ENCODE peak calls at places on chromosomes 7 and 10, in five cellular contexts. One of them, this sample, is unnamed.
A peak's percentile ranks its signal among the peaks of the same experiment; 100 is the strongest.

GRCh38 chr10:16989826-16990293 is 139.8 kb downstream of the CUBN start:
- DNase-seq in SIG-M5: no peak
- DNase-seq in iris pigment epithelial cell: peak; percentile 57
- DNase-seq in endothelial cell: no peak
- DNase-seq in adrenal gland: no peak
- DNase-seq in this sample: no peak

GRCh38 chr10:31929260-31929985 is 792 bp upstream of the ARHGAP12 start:
- DNase-seq in SIG-M5: no peak
- DNase-seq in iris pigment epithelial cell: no peak
- DNase-seq in endothelial cell: peak; percentile 36
- DNase-seq in adrenal gland: peak; percentile 64
- DNase-seq in this sample: no peak

GRCh38 chr7:23017303-23017702 is 3.4 kb upstream of the HYCC1 start:
- DNase-seq in SIG-M5: no peak
- DNase-seq in iris pigment epithelial cell: no peak
- DNase-seq in endothelial cell: no peak
- DNase-seq in adrenal gland: no peak
- DNase-seq in this sample: no peak

GRCh38 chr7:48083114-48083830 is 5.8 kb upstream of the UPP1 start:
- DNase-seq in SIG-M5: no peak
- DNase-seq in iris pigment epithelial cell: peak; percentile 42
- DNase-seq in endothelial cell: no peak
- DNase-seq in adrenal gland: no peak
- DNase-seq in this sample: no peak

GRCh38 chr7:26060713-26061339 is 91.2 kb upstream of the NFE2L3 start:
- DNase-seq in SIG-M5: no peak
- DNase-seq in iris pigment epithelial cell: no peak
- DNase-seq in endothelial cell: no peak
- DNase-seq in adrenal gland: no peak
- DNase-seq in this sample: no peak

GRCh38 chr10:94069884-94070283 is 76.2 kb downstream of the PLCE1 start:
- DNase-seq in SIG-M5: no peak
- DNase-seq in iris pigment epithelial cell: no peak
- DNase-seq in endothelial cell: no peak
- DNase-seq in adrenal gland: peak; percentile 10
- DNase-seq in this sample: no peak

GRCh38 chr7:111198255-111198654 is 107.3 kb downstream of the LRRN3 start:
- DNase-seq in SIG-M5: no peak
- DNase-seq in iris pigment epithelial cell: peak; percentile 100
- DNase-seq in endothelial cell: no peak
- DNase-seq in adrenal gland: no peak
- DNase-seq in this sample: no peak

GRCh38 chr7:105587899-105588690 is 6.8 kb upstream of the EFCAB10 start:
- DNase-seq in SIG-M5: no peak
- DNase-seq in iris pigment epithelial cell: no peak
- DNase-seq in endothelial cell: no peak
- DNase-seq in adrenal gland: no peak
- DNase-seq in this sample: no peak

GRCh38 chr7:158827411-158828342 is 1.6 kb downstream of the ESYT2 start:
- DNase-seq in SIG-M5: peak; percentile 28
- DNase-seq in iris pigment epithelial cell: peak; percentile 52
- DNase-seq in endothelial cell: no peak
- DNase-seq in adrenal gland: no peak
- DNase-seq in this sample: peak; percentile 44

GRCh38 chr10:10803273-10803672 is 214.4 kb upstream of the CELF2 start:
- DNase-seq in SIG-M5: no peak
- DNase-seq in iris pigment epithelial cell: no peak
- DNase-seq in endothelial cell: no peak
- DNase-seq in adrenal gland: no peak
- DNase-seq in this sample: no peak

GRCh38 chr10:51907342-51907741 is 207.9 kb upstream of the CSTF2T start:
- DNase-seq in SIG-M5: no peak
- DNase-seq in iris pigment epithelial cell: no peak
- DNase-seq in endothelial cell: no peak
- DNase-seq in adrenal gland: no peak
- DNase-seq in this sample: no peak

GRCh38 chr7:103025341-103025740 is 49.3 kb downstream of the FBXL13 start:
- DNase-seq in SIG-M5: peak; percentile 24
- DNase-seq in iris pigment epithelial cell: no peak
- DNase-seq in endothelial cell: no peak
- DNase-seq in adrenal gland: no peak
- DNase-seq in this sample: no peak

GRCh38 chr7:27113991-27114866 is 11.7 kb upstream of the HOXA2 start:
- DNase-seq in SIG-M5: no peak
- DNase-seq in iris pigment epithelial cell: no peak
- DNase-seq in endothelial cell: no peak
- DNase-seq in adrenal gland: peak; percentile 68
- DNase-seq in this sample: no peak

GRCh38 chr7:98281757-98282652 is 519 bp downstream of the BRI3 start:
- DNase-seq in SIG-M5: no peak
- DNase-seq in iris pigment epithelial cell: no peak
- DNase-seq in endothelial cell: peak; percentile 31
- DNase-seq in adrenal gland: peak; percentile 72
- DNase-seq in this sample: no peak

GRCh38 chr10:97888641-97889262 is 39.1 kb downstream of the GOLGA7B start:
- DNase-seq in SIG-M5: no peak
- DNase-seq in iris pigment epithelial cell: peak; percentile 25
- DNase-seq in endothelial cell: no peak
- DNase-seq in adrenal gland: peak; percentile 22
- DNase-seq in this sample: no peak

GRCh38 chr7:14377646-14378266 is 388.3 kb upstream of the ETV1 start:
- DNase-seq in SIG-M5: no peak
- DNase-seq in iris pigment epithelial cell: peak; percentile 41
- DNase-seq in endothelial cell: no peak
- DNase-seq in adrenal gland: no peak
- DNase-seq in this sample: no peak

GRCh38 chr10:76632158-76633051 is 1005.2 kb downstream of the KCNMA1 start:
- DNase-seq in SIG-M5: no peak
- DNase-seq in iris pigment epithelial cell: no peak
- DNase-seq in endothelial cell: peak; percentile 9
- DNase-seq in adrenal gland: no peak
- DNase-seq in this sample: peak; percentile 2

GRCh38 chr10:73339436-73339835 is 19.2 kb downstream of the CFAP70 start:
- DNase-seq in SIG-M5: no peak
- DNase-seq in iris pigment epithelial cell: no peak
- DNase-seq in endothelial cell: no peak
- DNase-seq in adrenal gland: no peak
- DNase-seq in this sample: no peak

GRCh38 chr10:78412605-78413004 is 378.9 kb downstream of the RPS24 start:
- DNase-seq in SIG-M5: no peak
- DNase-seq in iris pigment epithelial cell: no peak
- DNase-seq in endothelial cell: no peak
- DNase-seq in adrenal gland: no peak
- DNase-seq in this sample: no peak

GRCh38 chr10:97796651-97797050 is 24.9 kb upstream of the SFRP5 start:
- DNase-seq in SIG-M5: no peak
- DNase-seq in iris pigment epithelial cell: no peak
- DNase-seq in endothelial cell: no peak
- DNase-seq in adrenal gland: no peak
- DNase-seq in this sample: peak; percentile 41

GRCh38 chr7:134513169-134513752 is 14.1 kb upstream of the AKR1B10 start:
- DNase-seq in SIG-M5: no peak
- DNase-seq in iris pigment epithelial cell: peak; percentile 54
- DNase-seq in endothelial cell: peak; percentile 58
- DNase-seq in adrenal gland: peak; percentile 54
- DNase-seq in this sample: no peak

GRCh38 chr7:25167262-25167843 is 42.3 kb upstream of the CYCS start:
- DNase-seq in SIG-M5: no peak
- DNase-seq in iris pigment epithelial cell: no peak
- DNase-seq in endothelial cell: no peak
- DNase-seq in adrenal gland: no peak
- DNase-seq in this sample: no peak

GRCh38 chr10:102629661-102630614 is 14.3 kb upstream of the TRIM8 start:
- DNase-seq in SIG-M5: no peak
- DNase-seq in iris pigment epithelial cell: peak; percentile 93
- DNase-seq in endothelial cell: peak; percentile 49
- DNase-seq in adrenal gland: no peak
- DNase-seq in this sample: no peak

GRCh38 chr7:128954830-128955797 is 17.4 kb downstream of the IRF5 start:
- DNase-seq in SIG-M5: no peak
- DNase-seq in iris pigment epithelial cell: peak; percentile 63
- DNase-seq in endothelial cell: no peak
- DNase-seq in adrenal gland: peak; percentile 63
- DNase-seq in this sample: no peak

GRCh38 chr7:70684173-70684572 is 447.8 kb upstream of the GALNT17 start:
- DNase-seq in SIG-M5: no peak
- DNase-seq in iris pigment epithelial cell: no peak
- DNase-seq in endothelial cell: no peak
- DNase-seq in adrenal gland: no peak
- DNase-seq in this sample: no peak

GRCh38 chr10:24957624-24958435 is 5.4 kb upstream of the PRTFDC1 start:
- DNase-seq in SIG-M5: no peak
- DNase-seq in iris pigment epithelial cell: peak; percentile 91
- DNase-seq in endothelial cell: no peak
- DNase-seq in adrenal gland: no peak
- DNase-seq in this sample: no peak

GRCh38 chr10:14560794-14561765 is 213.6 kb downstream of the FAM107B start:
- DNase-seq in SIG-M5: no peak
- DNase-seq in iris pigment epithelial cell: no peak
- DNase-seq in endothelial cell: no peak
- DNase-seq in adrenal gland: no peak
- DNase-seq in this sample: peak; percentile 51

GRCh38 chr10:122861724-122862161 is 16.1 kb upstream of the CUZD1 start:
- DNase-seq in SIG-M5: no peak
- DNase-seq in iris pigment epithelial cell: peak; percentile 83
- DNase-seq in endothelial cell: no peak
- DNase-seq in adrenal gland: no peak
- DNase-seq in this sample: no peak

GRCh38 chr10:30247704-30248103 is 101.4 kb downstream of the MTPAP start:
- DNase-seq in SIG-M5: peak; percentile 5
- DNase-seq in iris pigment epithelial cell: no peak
- DNase-seq in endothelial cell: no peak
- DNase-seq in adrenal gland: no peak
- DNase-seq in this sample: no peak

GRCh38 chr10:131027256-131027655 is 284.3 kb downstream of the TCERG1L start:
- DNase-seq in SIG-M5: no peak
- DNase-seq in iris pigment epithelial cell: no peak
- DNase-seq in endothelial cell: no peak
- DNase-seq in adrenal gland: no peak
- DNase-seq in this sample: no peak

GRCh38 chr7:24717247-24717622 is 40.0 kb downstream of the GSDME start:
- DNase-seq in SIG-M5: no peak
- DNase-seq in iris pigment epithelial cell: no peak
- DNase-seq in endothelial cell: no peak
- DNase-seq in adrenal gland: no peak
- DNase-seq in this sample: no peak